ENCODE peak calls at places on chromosomes 3 and 15, in six cellular contexts. F is brain microvascular endothelial cell, K is spleen, T is cardiac muscle cell, E is keratinocyte, J is AG04450. L is an unnamed sample.

GRCh38 chr3:189789432-189789831 is 158.2 kb downstream of the TP63 start:
- DNase-seq in F (no peak), K (no peak), T (no peak), E (peak), J (no peak), L (no peak)

GRCh38 chr3:97658670-97659285 is 105.8 kb upstream of the ARL6 start:
- DNase-seq in F (no peak), K (no peak), T (peak), E (no peak), J (no peak), L (no peak)

GRCh38 chr3:71421820-71422566 is 161.5 kb downstream of the FOXP1 start:
- DNase-seq in F (no peak), K (peak), T (no peak), E (no peak), J (no peak), L (no peak)

GRCh38 chr15:85427286-85428028 is 47.1 kb downstream of the AKAP13 start:
- DNase-seq in F (no peak), K (no peak), T (no peak), E (no peak), J (no peak), L (no peak)

GRCh38 chr15:57334257-57334656 is 42.0 kb upstream of the CGNL1 start:
- DNase-seq in F (peak), K (no peak), T (no peak), E (no peak), J (no peak), L (no peak)

GRCh38 chr15:65085990-65086679 is 9.6 kb downstream of the KBTBD13 start:
- DNase-seq in F (peak), K (no peak), T (peak), E (no peak), J (no peak), L (no peak)

GRCh38 chr3:41936384-41936783 is 25.5 kb downstream of the ULK4 start:
- DNase-seq in F (no peak), K (no peak), T (no peak), E (no peak), J (no peak), L (no peak)

GRCh38 chr3:38397320-38397719 is 50.7 kb downstream of the XYLB start:
- DNase-seq in F (peak), K (no peak), T (peak), E (no peak), J (no peak), L (no peak)

GRCh38 chr3:197031315-197032285 is 2.0 kb upstream of the MELTF start:
- DNase-seq in F (peak), K (no peak), T (no peak), E (peak), J (peak), L (peak)

GRCh38 chr3:43489918-43490317 is 131.9 kb downstream of the ANO10 start:
- DNase-seq in F (no peak), K (no peak), T (no peak), E (no peak), J (no peak), L (no peak)

GRCh38 chr3:186057594-186057993 is 51.3 kb downstream of the ETV5 start:
- DNase-seq in F (peak), K (no peak), T (no peak), E (no peak), J (peak), L (no peak)

GRCh38 chr3:160136421-160136820 is 88.8 kb upstream of the C3orf80 start:
- DNase-seq in F (no peak), K (no peak), T (no peak), E (no peak), J (no peak), L (no peak)

DNA sequence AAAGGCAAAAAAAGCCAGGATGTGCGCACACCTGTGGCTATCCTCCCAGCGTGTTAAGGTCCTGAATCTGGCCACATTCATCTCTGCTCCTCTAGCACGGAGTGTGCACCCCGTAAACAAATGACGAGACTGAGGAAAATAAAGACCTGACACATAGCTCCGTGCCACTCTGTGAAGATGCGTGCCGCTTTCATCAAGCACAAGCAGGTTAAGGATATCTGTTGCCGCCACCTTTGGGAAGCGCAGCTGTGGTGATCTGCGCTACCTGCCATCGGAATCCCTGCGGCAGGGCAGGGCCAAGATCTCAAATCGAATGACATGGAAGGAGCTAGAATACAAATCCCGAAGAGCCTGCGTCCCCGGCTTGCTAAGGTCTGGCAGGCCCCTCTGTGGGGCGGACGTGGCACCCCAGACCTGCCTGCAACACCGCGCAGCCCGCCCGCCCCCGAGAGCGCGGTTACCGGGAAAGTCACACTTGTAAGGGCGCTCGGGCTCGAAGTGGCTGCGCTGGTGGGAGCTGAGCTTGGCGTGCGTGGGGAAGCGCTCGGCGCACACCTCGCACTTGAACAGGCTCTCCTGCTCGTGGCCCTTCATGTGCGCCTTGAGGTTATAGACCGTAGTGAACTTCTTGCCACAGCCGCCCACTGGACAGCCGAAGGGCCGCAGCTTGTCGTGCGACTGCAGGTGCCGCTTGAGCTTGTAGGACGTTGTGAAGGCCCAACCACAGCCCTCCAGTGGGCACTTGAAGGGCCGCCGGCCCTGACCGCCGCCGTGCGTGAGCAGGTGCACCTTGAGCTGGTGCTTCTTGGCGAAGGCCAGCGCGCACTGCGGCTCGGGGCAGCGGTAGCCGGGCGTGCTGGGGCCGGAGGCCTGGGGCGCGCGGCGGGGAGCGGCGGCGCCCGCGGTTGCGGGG is 937 bp downstream of the ZXDC start:
- DNase-seq in F (peak), K (peak), T (peak), E (no peak), J (no peak), L (peak)
- TF ChIP-seq CTCF in F (no peak), K (no peak), T (no peak), E (no peak), J (no peak), L (no peak)

GRCh38 chr3:8662594-8662993 is 18.0 kb upstream of the SSUH2 start:
- DNase-seq in F (no peak), K (no peak), T (no peak), E (no peak), J (no peak), L (no peak)
- H3K27ac ChIP-seq in F (no peak), K (no peak), T (no peak), E (no peak), J (no peak), L (no peak)

DNA sequence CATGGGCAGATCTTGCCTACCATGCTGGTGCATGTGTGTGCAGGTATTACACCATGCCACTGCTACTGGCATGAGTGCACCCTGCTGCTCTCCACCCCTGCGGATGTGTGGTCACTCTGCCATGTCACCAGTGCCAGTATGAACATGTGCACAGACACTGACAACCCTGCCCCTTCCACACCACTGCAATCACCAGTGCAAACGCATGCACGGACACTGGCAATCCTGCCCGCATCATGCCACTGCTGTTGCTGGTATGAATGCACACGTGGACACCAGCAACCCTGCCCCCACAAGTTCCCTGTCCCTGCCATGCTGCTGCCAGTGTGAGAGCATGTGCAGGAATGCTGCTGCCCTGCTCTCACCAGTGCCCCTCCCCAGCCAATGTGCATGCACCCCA is 24.8 kb upstream of the TUBGCP5 start:
- DNase-seq in F (no peak), K (no peak), T (no peak), E (no peak), J (no peak), L (no peak)
- H3K4me3 ChIP-seq in F (no peak), K (no peak), T (no peak), E (no peak), J (no peak), L (no peak)

GRCh38 chr3:122382888-122383666 is at the start of gene MIX23:
- DNase-seq in F (peak), K (peak), T (peak), E (no peak), J (no peak), L (peak)
- TF ChIP-seq CTCF in F (no peak), K (no peak), T (no peak), E (no peak), J (no peak), L (peak)

GRCh38 chr15:63791236-63791635 is 42.5 kb downstream of the HERC1 start:
- DNase-seq in F (no peak), K (no peak), T (no peak), E (no peak), J (peak), L (no peak)
- H3K27ac ChIP-seq in F (no peak), K (no peak), T (no peak), E (no peak), J (no peak), L (no peak)

GRCh38 chr3:114626751-114627150 is 332.9 kb downstream of the TIGIT start:
- DNase-seq in F (no peak), K (no peak), T (no peak), E (no peak), J (no peak), L (no peak)

GRCh38 chr3:114624047-114624445 is 330.2 kb downstream of the TIGIT start:
- DNase-seq in F (peak), K (no peak), T (peak), E (no peak), J (peak), L (peak)

GRCh38 chr3:114623420-114624046 is 329.7 kb downstream of the TIGIT start:
- DNase-seq in F (no peak), K (no peak), T (no peak), E (no peak), J (no peak), L (no peak)

GRCh38 chr3:114622001-114622400 is 328.2 kb downstream of the TIGIT start:
- DNase-seq in F (no peak), K (no peak), T (no peak), E (no peak), J (no peak), L (no peak)

DNA sequence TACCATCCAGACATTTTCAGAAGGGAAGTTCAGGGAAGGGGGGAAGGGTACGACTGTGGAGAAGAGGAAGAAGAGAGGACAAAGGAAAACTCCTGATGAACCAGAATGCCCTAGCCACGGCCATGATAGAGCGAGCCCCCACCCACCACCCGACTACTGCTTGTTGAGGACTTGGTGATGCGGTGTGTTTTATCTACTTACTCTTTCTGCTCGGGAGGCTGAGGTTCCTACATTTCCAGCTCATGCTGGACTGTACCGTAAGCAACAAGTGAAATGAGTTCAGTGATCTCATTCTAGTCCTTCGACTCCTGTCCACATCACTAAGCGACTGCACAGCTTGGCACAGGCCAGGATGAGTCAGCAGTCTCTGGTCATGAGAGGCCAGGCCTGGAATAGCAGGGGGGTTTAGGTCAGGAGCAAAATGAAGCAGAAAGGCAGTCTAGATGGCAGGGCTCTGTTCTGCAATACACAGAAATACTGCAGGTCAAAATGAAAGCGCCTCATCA is 330.9 kb downstream of the TIGIT start:
- DNase-seq in F (peak), K (peak), T (no peak), E (no peak), J (peak), L (peak)
- H3K4me3 ChIP-seq in F (peak), K (no peak), T (no peak), E (no peak), J (peak), L (peak)

DNA sequence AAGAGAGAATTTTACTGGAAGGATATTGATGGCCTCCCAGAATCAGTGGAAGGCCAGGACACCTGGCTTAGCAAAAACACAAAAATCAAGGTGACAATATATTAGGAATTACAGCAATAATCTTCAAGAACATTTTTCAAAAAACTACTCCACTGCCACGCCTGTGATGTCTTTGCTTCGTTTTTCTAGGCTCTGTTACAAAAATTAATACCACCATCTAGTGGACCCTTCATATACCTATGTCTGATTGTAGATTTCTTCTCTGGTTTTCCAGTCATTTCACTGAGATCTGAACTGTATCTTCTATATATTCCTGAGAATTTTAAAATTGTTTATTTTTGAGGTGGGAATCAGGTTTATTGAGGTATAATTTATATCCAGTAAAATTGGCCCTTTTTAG is 5.6 kb upstream of the SLC33A1 start:
- DNase-seq in F (no peak), K (no peak), T (no peak), E (no peak), J (no peak), L (no peak)
- TF ChIP-seq CTCF in F (peak), K (no peak), T (peak), E (no peak), J (peak), L (no peak)

DNA sequence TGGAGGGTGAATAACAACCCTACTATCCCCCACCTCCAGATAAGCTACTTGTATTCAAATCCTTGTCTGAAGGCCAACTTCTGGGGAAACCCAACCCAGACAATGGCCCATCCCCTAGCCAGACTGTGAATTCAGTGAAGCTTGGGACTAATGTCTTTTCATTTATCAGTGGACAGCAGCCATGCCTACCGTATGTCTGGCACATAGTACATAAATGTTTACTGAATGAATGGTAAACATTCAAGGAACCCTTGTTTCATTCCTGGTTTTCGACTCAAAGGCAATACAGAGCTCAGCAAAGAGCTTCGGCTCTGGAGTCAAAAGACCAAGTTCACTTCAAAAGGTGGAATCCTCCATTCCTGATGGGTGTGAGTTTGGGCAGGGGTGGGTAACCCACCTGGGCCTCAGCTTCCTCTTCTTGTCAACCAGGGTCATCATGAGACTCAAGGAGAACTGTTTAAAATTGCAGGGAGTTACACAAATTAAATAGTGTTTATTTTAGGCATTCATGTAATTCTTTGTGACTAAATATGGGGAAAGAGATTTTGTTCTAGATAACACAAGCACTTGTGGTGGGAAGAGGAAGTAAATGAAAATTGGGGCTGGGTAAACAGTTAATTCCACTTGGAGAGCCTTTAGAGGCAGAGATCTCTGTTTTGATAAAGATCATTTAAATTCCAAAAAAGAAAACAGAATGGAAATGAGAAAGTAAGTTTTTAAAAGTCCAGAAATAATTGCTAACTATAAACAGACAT is 303.7 kb upstream of the WNT5A start:
- DNase-seq in F (no peak), K (no peak), T (no peak), E (no peak), J (no peak), L (no peak)
- H3K27ac ChIP-seq in F (no peak), K (no peak), T (no peak), E (no peak), J (no peak), L (no peak)

GRCh38 chr3:141452045-141452444 is 34.8 kb upstream of the RASA2 start:
- DNase-seq in F (peak), K (no peak), T (peak), E (no peak), J (no peak), L (no peak)
- H3K4me3 ChIP-seq in F (no peak), K (no peak), T (no peak), E (no peak), J (no peak), L (no peak)

L was measured in coronary artery.